ENCODE peak calls at places on chromosomes 1 and 21, in six cellular contexts. D is skeletal muscle cell; T is tibial nerve; M is choroid plexus epithelial cell; J is naive thymus-derived CD4-positive, alpha-beta T cell; L is lower leg skin. F is an unnamed sample.
A peak's percentile ranks its signal among the peaks of the same experiment; 100 is the strongest.

GRCh38 chr1:72023063-72023647 is 259.2 kb downstream of the NEGR1 start:
- DNase-seq in D (no peak), T (no peak), M (no peak), J (no peak), L (no peak), F (no peak)

GRCh38 chr1:10813801-10814200 is 17.4 kb upstream of the CASZ1 start:
- DNase-seq in D (no peak), T (no peak), M (no peak), J (no peak), L (no peak), F (no peak)

GRCh38 chr1:12478612-12478985 is 139.4 kb downstream of the DHRS3 start:
- DNase-seq in D (no peak), T (no peak), M (no peak), J (peak; percentile 48), L (no peak), F (no peak)

GRCh38 chr1:198657550-198658064 is 18.8 kb downstream of the PTPRC start:
- DNase-seq in D (peak; percentile 90), T (peak; percentile 25), M (peak; percentile 98), J (peak; percentile 76), L (no peak), F (no peak)

GRCh38 chr21:30979054-30979453 is 59.2 kb downstream of the KRTAP19-8 start:
- DNase-seq in D (no peak), T (no peak), M (no peak), J (peak; percentile 2), L (no peak), F (no peak)

GRCh38 chr1:36089393-36090121 is 865 bp downstream of the ADPRS start:
- DNase-seq in D (no peak), T (no peak), M (peak; percentile 86), J (peak; percentile 28), L (no peak), F (no peak)

GRCh38 chr1:170049191-170049800 is 25.2 kb downstream of the KIFAP3 start:
- DNase-seq in D (no peak), T (no peak), M (no peak), J (no peak), L (no peak), F (no peak)

GRCh38 chr1:235878082-235878781 is 11.5 kb upstream of the LYST start:
- DNase-seq in D (no peak), T (peak; percentile 19), M (no peak), J (no peak), L (no peak), F (no peak)

GRCh38 chr1:19284881-19285280 is 3.7 kb downstream of the AKR7A3 start:
- DNase-seq in D (no peak), T (no peak), M (no peak), J (no peak), L (no peak), F (no peak)

GRCh38 chr1:45009956-45010854 is 919 bp downstream of the HECTD3 start:
- DNase-seq in D (no peak), T (no peak), M (no peak), J (peak; percentile 34), L (no peak), F (peak; percentile 69)

GRCh38 chr1:2248127-2248826 is 20.2 kb downstream of the SKI start:
- DNase-seq in D (no peak), T (no peak), M (no peak), J (no peak), L (no peak), F (no peak)

GRCh38 chr1:109186704-109187071 is 27.0 kb upstream of the SARS1 start:
- DNase-seq in D (no peak), T (no peak), M (peak; percentile 47), J (no peak), L (no peak), F (no peak)

GRCh38 chr1:232669981-232670763 is 40.2 kb upstream of the SIPA1L2 start:
- DNase-seq in D (peak; percentile 71), T (no peak), M (peak; percentile 87), J (no peak), L (no peak), F (no peak)

GRCh38 chr1:84090447-84091244 is 53.4 kb upstream of the PRKACB start:
- DNase-seq in D (no peak), T (no peak), M (no peak), J (peak; percentile 58), L (no peak), F (no peak)

GRCh38 chr1:41639332-41639936 is 155.0 kb upstream of the EDN2 start:
- DNase-seq in D (no peak), T (no peak), M (peak; percentile 70), J (no peak), L (peak; percentile 43), F (peak; percentile 74)

DNA sequence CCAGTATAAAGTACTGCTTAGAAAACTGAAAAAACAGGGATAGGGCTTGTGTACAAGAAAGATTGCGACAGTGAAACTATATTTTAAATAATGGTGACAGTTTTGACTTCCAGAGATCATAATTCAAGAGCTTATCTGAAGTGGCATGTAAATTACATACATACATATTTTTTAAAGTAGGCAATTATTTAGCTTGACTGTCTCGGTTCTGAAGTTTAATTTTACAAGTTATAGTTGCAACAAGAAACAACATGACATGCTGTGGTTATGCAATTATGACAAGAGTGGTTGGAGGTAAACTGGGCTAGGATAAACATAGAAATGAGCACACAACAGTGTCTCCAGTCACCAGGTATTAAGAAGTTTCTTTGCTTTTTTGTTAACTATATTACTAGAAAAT is 4.1 kb downstream of the C1orf21 start:
- DNase-seq in D (no peak), T (no peak), M (no peak), J (no peak), L (no peak), F (no peak)
- H3K4me3 ChIP-seq in D (no peak overlapping the region), T (no peak overlapping the region), M (no peak overlapping the region), J (no peak overlapping the region), L (no peak overlapping the region), F (no peak overlapping the region)

DNA sequence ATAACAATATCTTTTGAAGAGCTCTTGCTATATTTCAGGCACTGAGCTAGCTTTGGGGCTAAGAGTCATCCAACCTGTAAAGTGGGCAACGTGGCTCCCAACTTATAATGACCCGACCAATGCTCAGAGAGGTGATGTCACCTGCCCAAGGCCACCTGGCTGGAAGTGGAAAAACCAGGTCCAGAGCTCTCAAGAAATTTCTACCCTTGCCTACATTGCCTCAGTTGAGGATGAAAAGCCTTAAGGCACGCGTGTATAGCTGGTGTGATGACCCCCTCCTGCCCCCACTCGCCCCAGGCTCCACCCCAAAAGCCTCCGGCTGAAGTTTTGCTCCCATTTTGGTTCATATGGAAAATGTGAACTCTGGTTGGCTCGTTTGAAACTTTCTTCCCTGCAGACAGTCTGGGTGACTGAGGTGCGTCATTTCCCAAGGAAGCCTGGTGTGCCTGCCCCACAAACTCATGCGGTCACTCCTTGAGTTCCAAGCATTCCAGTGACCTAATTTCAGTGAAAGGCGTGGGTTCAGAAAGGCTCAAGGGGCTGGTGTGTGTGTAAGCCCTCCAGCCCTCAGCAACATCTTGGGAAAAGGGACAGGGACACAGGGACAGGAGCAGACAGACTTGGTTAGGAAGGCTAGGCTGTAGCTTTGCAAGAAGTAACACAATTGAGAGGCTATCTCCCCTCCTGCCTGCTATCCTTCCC is 20.5 kb downstream of the HTR1D start:
- DNase-seq in D (peak; percentile 82), T (no peak), M (peak; percentile 98), J (no peak), L (no peak), F (no peak)
- H3K4me3 ChIP-seq in D (no peak overlapping the region), T (no peak overlapping the region), M (no peak overlapping the region), J (no peak overlapping the region), L (no peak overlapping the region), F (no peak overlapping the region)

DNA sequence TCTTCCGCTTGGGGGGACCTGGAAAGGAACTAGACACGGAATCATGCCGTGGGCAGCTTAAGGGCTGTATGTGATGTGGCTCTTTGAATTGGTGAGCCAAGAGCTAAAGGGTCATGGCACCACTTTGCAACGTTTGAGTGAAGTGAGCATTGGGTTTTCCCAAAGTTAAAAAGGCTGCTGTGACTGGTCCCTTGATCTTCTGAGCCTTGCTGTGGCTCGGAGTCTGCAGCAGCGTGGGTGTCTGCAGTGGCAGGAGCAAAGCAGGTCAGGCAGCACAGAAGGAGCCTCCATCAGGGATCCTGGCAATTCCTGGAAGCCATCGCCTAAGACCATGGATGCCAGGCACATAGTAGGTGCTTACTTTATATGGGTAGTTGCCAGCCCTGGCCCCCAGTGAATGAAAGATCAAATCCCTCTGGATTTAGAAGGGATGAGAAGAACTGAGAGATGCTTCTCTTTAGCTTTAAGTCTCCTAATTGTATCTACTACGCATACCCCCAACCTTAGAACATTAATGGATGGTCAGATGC is 1.8 kb downstream of the SMYD2 start:
- DNase-seq in D (no peak), T (no peak), M (no peak), J (no peak), L (no peak), F (no peak)
- H3K4me3 ChIP-seq in D (no peak overlapping the region), T (no peak overlapping the region), M (no peak overlapping the region), J (peak overlapping the region; percentile 88), L (no peak overlapping the region), F (peak overlapping the region; percentile 75)

DNA sequence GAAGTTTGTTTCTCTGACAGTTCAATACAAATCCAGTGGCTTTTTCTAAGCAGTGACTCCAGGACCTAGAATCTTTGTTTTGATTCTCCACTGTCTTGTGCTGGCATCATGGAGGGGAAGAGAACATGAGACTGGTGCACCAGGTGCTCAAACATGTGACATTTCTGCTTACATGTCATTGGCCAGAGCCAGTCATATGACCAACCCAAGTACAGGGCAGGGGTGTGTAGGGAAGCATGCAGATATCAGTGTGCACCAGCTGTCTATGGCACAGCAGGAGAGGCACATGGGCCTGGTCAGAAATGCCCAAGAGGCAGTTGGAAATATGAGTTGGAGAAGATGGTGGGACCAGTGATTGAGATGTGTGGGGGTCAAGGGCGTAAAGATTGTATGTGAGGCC is 297.0 kb downstream of the HHAT start:
- DNase-seq in D (no peak), T (no peak), M (no peak), J (no peak), L (no peak), F (no peak)
- H3K4me3 ChIP-seq in D (no peak overlapping the region), T (no peak overlapping the region), M (no peak overlapping the region), J (no peak overlapping the region), L (no peak overlapping the region), F (no peak overlapping the region)

DNA sequence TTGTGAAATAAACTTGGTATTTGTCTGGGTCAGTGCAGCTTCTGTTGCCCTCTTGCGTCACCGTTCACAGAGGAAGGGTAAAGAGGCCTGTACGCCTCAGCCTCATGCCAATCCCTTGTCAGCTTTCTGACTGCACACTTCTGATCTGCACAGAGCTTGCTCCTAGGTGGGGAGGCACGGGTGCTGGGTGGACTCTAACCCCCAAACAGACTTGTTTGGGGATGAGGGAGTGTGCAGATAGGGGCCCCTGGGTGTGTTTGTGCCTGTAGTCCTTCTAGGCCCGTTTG is 803 bp upstream of the B4GALT2 start:
- DNase-seq in D (no peak), T (no peak), M (no peak), J (no peak), L (no peak), F (no peak)
- H3K4me3 ChIP-seq in D (peak overlapping the region; percentile 62), T (no peak overlapping the region), M (peak overlapping the region; percentile 66), J (no peak overlapping the region), L (no peak overlapping the region), F (no peak overlapping the region)

F was measured in suprapubic skin.